ENCODE peak calls at places on chromosomes 11 and 22, in eight cellular contexts. M, K, T, B, E, H, Y and O are unnamed samples.

GRCh38 chr11:29773656-29774264 is 243.1 kb downstream of the KCNA4 start:
- DNase-seq in M (peak), K (no peak), T (peak), B (no peak), E (no peak), H (no peak), Y (peak), O (peak)

GRCh38 chr11:132062541-132062940 is 692.1 kb downstream of the NTM start:
- DNase-seq in M (no peak), K (no peak), T (no peak), B (peak), E (no peak), H (no peak), Y (peak), O (peak)

GRCh38 chr11:103901656-103902055 is 134.8 kb upstream of the DDI1 start:
- DNase-seq in M (peak), K (no peak), T (no peak), B (peak), E (no peak), H (no peak), Y (no peak), O (no peak)

GRCh38 chr11:88338223-88338661 is 706 bp upstream of the CTSC start:
- DNase-seq in M (peak), K (peak), T (peak), B (peak), E (peak), H (peak), Y (peak), O (peak)

GRCh38 chr11:75233688-75234295 is 6.8 kb upstream of the TPBGL start:
- DNase-seq in M (peak), K (peak), T (no peak), B (peak), E (peak), H (no peak), Y (peak), O (peak)

GRCh38 chr11:2139118-2139490 is at the start of gene IGF2:
- DNase-seq in M (peak), K (no peak), T (peak), B (no peak), E (peak), H (no peak), Y (no peak), O (peak)

GRCh38 chr11:74826901-74827300 is 78.3 kb downstream of the RNF169 start:
- DNase-seq in M (no peak), K (peak), T (no peak), B (no peak), E (no peak), H (no peak), Y (no peak), O (no peak)

GRCh38 chr11:28777126-28777525 is 668.9 kb downstream of the METTL15 start:
- DNase-seq in M (no peak), K (no peak), T (no peak), B (no peak), E (no peak), H (no peak), Y (no peak), O (no peak)

GRCh38 chr11:19345848-19346681 is 105.3 kb upstream of the E2F8 start:
- DNase-seq in M (peak), K (peak), T (peak), B (no peak), E (peak), H (no peak), Y (peak), O (peak)

GRCh38 chr22:50414476-50415248 is 60.2 kb downstream of the SBF1 start:
- DNase-seq in M (no peak), K (no peak), T (no peak), B (no peak), E (no peak), H (no peak), Y (no peak), O (no peak)

GRCh38 chr11:1157645-1158591 is at the start of gene MUC5AC:
- DNase-seq in M (no peak), K (peak), T (no peak), B (no peak), E (peak), H (peak), Y (no peak), O (no peak)

GRCh38 chr11:2896047-2896446 is 10.5 kb upstream of the CDKN1C start:
- DNase-seq in M (no peak), K (no peak), T (no peak), B (no peak), E (no peak), H (no peak), Y (no peak), O (no peak)

GRCh38 chr22:31926969-31927368 is 17.4 kb upstream of the YWHAH start:
- DNase-seq in M (no peak), K (no peak), T (no peak), B (no peak), E (peak), H (no peak), Y (no peak), O (peak)

GRCh38 chr22:41523464-41524221 is 20.6 kb downstream of the POLR3H start:
- DNase-seq in M (peak), K (no peak), T (peak), B (peak), E (peak), H (no peak), Y (peak), O (peak)

GRCh38 chr11:118620529-118621070 is 13.2 kb downstream of the PHLDB1 start:
- DNase-seq in M (peak), K (no peak), T (peak), B (no peak), E (no peak), H (no peak), Y (peak), O (no peak)

GRCh38 chr22:33117821-33118220 is 59.6 kb upstream of the SYN3 start:
- DNase-seq in M (no peak), K (no peak), T (no peak), B (no peak), E (no peak), H (no peak), Y (no peak), O (no peak)

GRCh38 chr11:65448074-65448417 is 25.4 kb downstream of the NEAT1 start:
- DNase-seq in M (peak), K (no peak), T (no peak), B (peak), E (no peak), H (peak), Y (no peak), O (peak)

GRCh38 chr22:24954856-24955255 is 2.3 kb downstream of the KIAA1671 start:
- DNase-seq in M (no peak), K (no peak), T (no peak), B (no peak), E (peak), H (no peak), Y (no peak), O (no peak)

GRCh38 chr11:100719362-100719761 is 32.3 kb downstream of the ARHGAP42 start:
- DNase-seq in M (peak), K (peak), T (no peak), B (peak), E (peak), H (no peak), Y (peak), O (peak)

GRCh38 chr11:57941875-57942274 is 81.8 kb upstream of the OR9Q1 start:
- DNase-seq in M (no peak), K (no peak), T (no peak), B (no peak), E (no peak), H (no peak), Y (no peak), O (no peak)

GRCh38 chr11:106156290-106156937 is 79.0 kb downstream of the AASDHPPT start:
- DNase-seq in M (peak), K (peak), T (no peak), B (peak), E (peak), H (no peak), Y (peak), O (peak)

GRCh38 chr11:120013325-120014250 is 124.3 kb downstream of the TRIM29 start:
- DNase-seq in M (peak), K (peak), T (peak), B (peak), E (peak), H (no peak), Y (peak), O (peak)

GRCh38 chr11:118996926-118997626 is 862 bp upstream of the CENATAC start:
- DNase-seq in M (no peak), K (peak), T (no peak), B (peak), E (peak), H (peak), Y (peak), O (no peak)

GRCh38 chr11:65316311-65316978 is 1.8 kb downstream of the CDC42EP2 start:
- DNase-seq in M (peak), K (peak), T (peak), B (peak), E (peak), H (no peak), Y (peak), O (peak)

GRCh38 chr11:112364962-112365481 is 104.4 kb upstream of the PLET1 start:
- DNase-seq in M (peak), K (peak), T (no peak), B (peak), E (no peak), H (no peak), Y (peak), O (peak)

GRCh38 chr11:94243571-94244229 is 60.7 kb upstream of the IZUMO1R start:
- DNase-seq in M (no peak), K (no peak), T (no peak), B (peak), E (no peak), H (no peak), Y (no peak), O (peak)

GRCh38 chr11:63282579-63282978 is 39.2 kb upstream of the SLC22A25 start:
- DNase-seq in M (no peak), K (no peak), T (no peak), B (no peak), E (no peak), H (no peak), Y (no peak), O (no peak)

GRCh38 chr11:67390947-67391303 is 861 bp upstream of the RAD9A start:
- DNase-seq in M (no peak), K (no peak), T (no peak), B (no peak), E (no peak), H (no peak), Y (no peak), O (no peak)

GRCh38 chr11:119728651-119729580 is at the start of gene NECTIN1:
- DNase-seq in M (peak), K (peak), T (peak), B (peak), E (peak), H (peak), Y (peak), O (peak)

GRCh38 chr11:73344191-73344607 is 32.0 kb upstream of the RELT start:
- DNase-seq in M (no peak), K (no peak), T (peak), B (no peak), E (no peak), H (no peak), Y (no peak), O (no peak)

GRCh38 chr22:28316014-28316413 is 363.6 kb downstream of the TTC28 start:
- DNase-seq in M (no peak), K (no peak), T (no peak), B (no peak), E (no peak), H (no peak), Y (no peak), O (peak)

GRCh38 chr22:40055143-40055926 is 60.6 kb downstream of the FAM83F start:
- DNase-seq in M (no peak), K (no peak), T (no peak), B (no peak), E (no peak), H (no peak), Y (no peak), O (no peak)

GRCh38 chr11:76674517-76675400 is 4.2 kb upstream of the LRRC32 start:
- DNase-seq in M (no peak), K (no peak), T (no peak), B (no peak), E (no peak), H (peak), Y (no peak), O (no peak)

GRCh38 chr11:12411395-12411794 is 34.0 kb downstream of the PARVA start:
- DNase-seq in M (no peak), K (no peak), T (no peak), B (no peak), E (no peak), H (no peak), Y (no peak), O (no peak)

GRCh38 chr11:12410006-12410728 is 32.8 kb downstream of the PARVA start:
- DNase-seq in M (peak), K (peak), T (no peak), B (peak), E (peak), H (no peak), Y (peak), O (peak)

GRCh38 chr11:12413141-12414055 is 36.0 kb downstream of the PARVA start:
- DNase-seq in M (no peak), K (no peak), T (no peak), B (peak), E (no peak), H (no peak), Y (no peak), O (peak)

GRCh38 chr11:12409621-12410005 is 32.2 kb downstream of the PARVA start:
- DNase-seq in M (no peak), K (no peak), T (no peak), B (peak), E (no peak), H (no peak), Y (no peak), O (no peak)

GRCh38 chr11:12411806-12412727 is 34.7 kb downstream of the PARVA start:
- DNase-seq in M (peak), K (peak), T (peak), B (peak), E (peak), H (peak), Y (peak), O (peak)
- TF ChIP-seq CTCF in M (peak), K (peak), T (peak), B (peak), E (peak), H (peak), Y (peak), O (peak)

GRCh38 chr22:42948205-42948804 is 66.6 kb downstream of the PACSIN2 start:
- DNase-seq in M (no peak), K (no peak), T (no peak), B (no peak), E (no peak), H (no peak), Y (no peak), O (no peak)

GRCh38 chr22:42947211-42947990 is 67.5 kb downstream of the PACSIN2 start:
- DNase-seq in M (no peak), K (peak), T (peak), B (peak), E (no peak), H (no peak), Y (no peak), O (peak)

GRCh38 chr22:42950281-42950680 is 64.7 kb downstream of the PACSIN2 start:
- DNase-seq in M (no peak), K (no peak), T (no peak), B (no peak), E (no peak), H (no peak), Y (no peak), O (no peak)

GRCh38 chr22:42951093-42951710 is 63.7 kb downstream of the PACSIN2 start:
- DNase-seq in M (no peak), K (no peak), T (no peak), B (no peak), E (no peak), H (no peak), Y (no peak), O (no peak)

GRCh38 chr22:42949159-42949558 is 65.8 kb downstream of the PACSIN2 start:
- DNase-seq in M (peak), K (peak), T (peak), B (peak), E (no peak), H (no peak), Y (peak), O (peak)
- TF ChIP-seq CTCF in M (no peak), K (no peak), T (no peak), B (no peak), E (no peak), H (no peak), Y (no peak), O (no peak)

DNA sequence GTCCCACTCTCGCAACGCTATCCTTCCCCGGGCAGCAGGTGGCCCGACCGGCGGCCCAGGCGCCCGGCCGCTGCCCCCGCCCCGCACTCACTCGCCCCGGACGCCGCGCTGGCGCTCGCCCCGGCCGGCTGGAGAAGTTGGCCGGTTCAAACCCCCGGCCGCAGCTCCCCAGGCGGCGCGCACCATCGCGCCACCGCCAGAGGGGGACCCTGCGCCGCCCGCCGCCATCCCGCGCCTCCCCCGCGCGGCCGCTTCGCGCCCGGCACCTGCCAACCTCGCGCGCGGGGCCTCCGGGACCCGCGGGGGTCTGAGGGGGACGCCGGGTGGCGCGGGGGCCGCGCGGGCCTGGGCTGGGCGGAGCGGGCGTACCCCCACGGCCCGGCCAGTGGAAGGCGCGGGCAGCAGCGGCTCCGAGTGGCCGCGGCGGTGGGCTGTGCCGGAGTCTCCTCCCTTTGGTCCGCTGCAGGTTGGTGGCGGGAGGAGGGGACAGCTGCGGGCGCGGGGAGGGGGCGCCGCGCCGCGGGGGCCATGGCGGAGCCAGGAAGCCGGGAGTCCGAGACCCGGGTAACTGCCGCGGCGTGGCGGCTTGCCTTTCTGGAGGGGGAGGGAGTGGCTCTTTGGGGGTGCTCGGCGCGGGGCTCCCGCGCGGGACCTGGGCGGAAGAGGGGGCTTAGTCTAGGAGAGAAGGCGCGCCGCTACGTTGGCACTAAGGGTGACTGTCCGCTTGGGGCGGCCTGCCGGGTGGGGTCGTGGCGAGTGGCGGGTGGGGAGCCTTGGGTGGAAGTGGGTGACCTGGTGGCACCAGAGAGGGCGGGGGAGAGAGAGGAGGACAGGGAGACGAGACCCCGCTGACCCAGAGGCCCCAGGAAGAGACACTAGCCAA is at the start of the genes MPST and TST:
- DNase-seq in M (peak), K (peak), T (peak), B (peak), E (peak), H (peak), Y (peak), O (peak)
- TF ChIP-seq CTCF in M (no peak), K (no peak), T (no peak), B (peak), E (peak), H (peak), Y (no peak), O (no peak)

GRCh38 chr11:59144096-59144495 is 1.4 kb downstream of the FAM111A start:
- DNase-seq in M (no peak), K (no peak), T (no peak), B (peak), E (no peak), H (no peak), Y (no peak), O (no peak)

GRCh38 chr11:59144579-59145345 is 2.1 kb downstream of the FAM111A start:
- DNase-seq in M (peak), K (peak), T (peak), B (peak), E (peak), H (peak), Y (peak), O (peak)

GRCh38 chr11:59141673-59142460 is 789 bp upstream of the FAM111A start:
- DNase-seq in M (no peak), K (no peak), T (no peak), B (peak), E (no peak), H (no peak), Y (peak), O (peak)

GRCh38 chr11:59141191-59141590 is 1.5 kb upstream of the FAM111A start:
- DNase-seq in M (no peak), K (no peak), T (no peak), B (no peak), E (no peak), H (no peak), Y (no peak), O (no peak)

GRCh38 chr11:59142530-59143507 is at the start of gene FAM111A:
- DNase-seq in M (peak), K (peak), T (peak), B (peak), E (peak), H (peak), Y (peak), O (peak)
- TF ChIP-seq CTCF in M (peak), K (peak), T (no peak), B (peak), E (peak), H (no peak), Y (peak), O (no peak)

DNA sequence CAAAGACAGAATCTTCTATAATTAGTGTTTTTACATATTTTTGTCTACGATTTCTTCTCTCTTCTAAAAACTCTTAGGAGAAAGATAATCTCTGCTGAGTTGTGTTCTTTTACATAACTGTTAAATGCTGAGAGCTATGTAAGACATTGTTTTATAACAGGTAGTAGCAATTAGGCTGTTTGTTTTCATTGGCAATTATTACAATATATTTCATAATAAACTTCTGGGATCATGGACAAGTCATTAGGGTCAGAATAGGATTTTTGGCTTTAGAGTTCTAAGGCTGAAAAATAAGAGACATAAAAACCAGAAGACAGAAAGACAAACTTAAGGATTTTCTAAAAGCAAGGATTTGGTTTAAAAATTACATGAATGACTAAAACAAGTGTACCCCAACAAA is 120.8 kb downstream of the DCDC1 start:
- DNase-seq in M (no peak), K (no peak), T (no peak), B (no peak), E (no peak), H (no peak), Y (no peak), O (no peak)
- TF ChIP-seq CTCF in M (no peak), K (no peak), T (no peak), B (no peak), E (no peak), H (no peak), Y (no peak), O (no peak)

GRCh38 chr11:12968836-12969235 is 40.3 kb upstream of the RASSF10 start:
- DNase-seq in M (no peak), K (no peak), T (no peak), B (no peak), E (no peak), H (no peak), Y (no peak), O (no peak)

GRCh38 chr11:12975149-12975548 is 34.0 kb upstream of the RASSF10 start:
- DNase-seq in M (peak), K (no peak), T (no peak), B (no peak), E (no peak), H (no peak), Y (no peak), O (no peak)

GRCh38 chr11:12971955-12972354 is 37.2 kb upstream of the RASSF10 start:
- DNase-seq in M (no peak), K (no peak), T (no peak), B (no peak), E (no peak), H (no peak), Y (no peak), O (no peak)

GRCh38 chr11:12968101-12968500 is 41.0 kb upstream of the RASSF10 start:
- DNase-seq in M (no peak), K (no peak), T (no peak), B (no peak), E (no peak), H (no peak), Y (no peak), O (no peak)

GRCh38 chr11:12973529-12974181 is 35.5 kb upstream of the RASSF10 start:
- DNase-seq in M (peak), K (no peak), T (no peak), B (no peak), E (no peak), H (no peak), Y (peak), O (no peak)
- TF ChIP-seq CTCF in M (no peak), K (no peak), T (no peak), B (no peak), E (no peak), H (no peak), Y (no peak), O (no peak)